ENCODE peak calls at places on chromosomes 1 and 21, in four cellular contexts. One of them, this sample, is unnamed.

GRCh38 chr1:31669786-31670582 is 25.3 kb upstream of the PEF1 start:
- DNase-seq in heart right ventricle: peak; percentile 83
- DNase-seq in gastrocnemius medialis: peak; percentile 64
- DNase-seq in effector memory CD4-positive, alpha-beta T cell: no peak
- DNase-seq in this sample: peak; percentile 60

GRCh38 chr1:231919269-231919886 is 292.8 kb downstream of the DISC1 start:
- DNase-seq in heart right ventricle: no peak
- DNase-seq in gastrocnemius medialis: no peak
- DNase-seq in effector memory CD4-positive, alpha-beta T cell: no peak
- DNase-seq in this sample: no peak

GRCh38 chr1:110011527-110012041 is 22.8 kb upstream of the STRIP1 start:
- DNase-seq in heart right ventricle: no peak
- DNase-seq in gastrocnemius medialis: no peak
- DNase-seq in effector memory CD4-positive, alpha-beta T cell: no peak
- DNase-seq in this sample: peak; percentile 19

GRCh38 chr1:188937965-188938551 is 1539.6 kb downstream of the BRINP3 start:
- DNase-seq in heart right ventricle: no peak
- DNase-seq in gastrocnemius medialis: no peak
- DNase-seq in effector memory CD4-positive, alpha-beta T cell: no peak
- DNase-seq in this sample: no peak

GRCh38 chr1:29878501-29878900 is 642.2 kb downstream of the PTPRU start:
- DNase-seq in heart right ventricle: no peak
- DNase-seq in gastrocnemius medialis: no peak
- DNase-seq in effector memory CD4-positive, alpha-beta T cell: no peak
- DNase-seq in this sample: no peak

GRCh38 chr1:161792740-161793139 is 26.6 kb downstream of the ATF6 start:
- DNase-seq in heart right ventricle: peak; percentile 11
- DNase-seq in gastrocnemius medialis: no peak
- DNase-seq in effector memory CD4-positive, alpha-beta T cell: no peak
- DNase-seq in this sample: no peak

GRCh38 chr1:173266845-173267244 is 59.7 kb upstream of the TNFSF4 start:
- DNase-seq in heart right ventricle: no peak
- DNase-seq in gastrocnemius medialis: no peak
- DNase-seq in effector memory CD4-positive, alpha-beta T cell: no peak
- DNase-seq in this sample: no peak

GRCh38 chr1:76939107-76939816 is 72.0 kb downstream of the ST6GALNAC5 start:
- DNase-seq in heart right ventricle: no peak
- DNase-seq in gastrocnemius medialis: no peak
- DNase-seq in effector memory CD4-positive, alpha-beta T cell: no peak
- DNase-seq in this sample: no peak

GRCh38 chr1:235465066-235465465 is 39.2 kb downstream of the B3GALNT2 start:
- DNase-seq in heart right ventricle: no peak
- DNase-seq in gastrocnemius medialis: no peak
- DNase-seq in effector memory CD4-positive, alpha-beta T cell: no peak
- DNase-seq in this sample: no peak

GRCh38 chr1:41545996-41546938 is 61.8 kb upstream of the EDN2 start:
- DNase-seq in heart right ventricle: no peak
- DNase-seq in gastrocnemius medialis: no peak
- DNase-seq in effector memory CD4-positive, alpha-beta T cell: no peak
- DNase-seq in this sample: no peak

GRCh38 chr1:200856716-200857352 is 15.9 kb upstream of the GPR25 start:
- DNase-seq in heart right ventricle: no peak
- DNase-seq in gastrocnemius medialis: no peak
- DNase-seq in effector memory CD4-positive, alpha-beta T cell: no peak
- DNase-seq in this sample: no peak

GRCh38 chr1:235275223-235275622 is 52.8 kb downstream of the ARID4B start:
- DNase-seq in heart right ventricle: no peak
- DNase-seq in gastrocnemius medialis: no peak
- DNase-seq in effector memory CD4-positive, alpha-beta T cell: no peak
- DNase-seq in this sample: no peak

GRCh38 chr1:22048351-22049192 is 3.9 kb upstream of the CDC42 start:
- DNase-seq in heart right ventricle: no peak
- DNase-seq in gastrocnemius medialis: no peak
- DNase-seq in effector memory CD4-positive, alpha-beta T cell: no peak
- DNase-seq in this sample: no peak

GRCh38 chr1:3418600-3418999 is 35.9 kb upstream of the ARHGEF16 start:
- DNase-seq in heart right ventricle: no peak
- DNase-seq in gastrocnemius medialis: no peak
- DNase-seq in effector memory CD4-positive, alpha-beta T cell: no peak
- DNase-seq in this sample: no peak

GRCh38 chr1:214108097-214108446 is 120.3 kb downstream of the PROX1 start:
- DNase-seq in heart right ventricle: no peak
- DNase-seq in gastrocnemius medialis: no peak
- DNase-seq in effector memory CD4-positive, alpha-beta T cell: no peak
- DNase-seq in this sample: no peak

GRCh38 chr1:226677121-226678020 is 61.7 kb downstream of the ITPKB start:
- DNase-seq in heart right ventricle: peak; percentile 79
- DNase-seq in gastrocnemius medialis: peak; percentile 92
- DNase-seq in effector memory CD4-positive, alpha-beta T cell: peak; percentile 75
- DNase-seq in this sample: peak; percentile 66

GRCh38 chr1:2046953-2047748 is 3.1 kb upstream of the PRKCZ start:
- DNase-seq in heart right ventricle: no peak
- DNase-seq in gastrocnemius medialis: no peak
- DNase-seq in effector memory CD4-positive, alpha-beta T cell: no peak
- DNase-seq in this sample: peak; percentile 12
- H3K4me1 ChIP-seq in heart right ventricle: peaks cover 22% of the 10 kb centered on the region
- H3K4me1 ChIP-seq in gastrocnemius medialis: peaks cover 5% of the 10 kb centered on the region
- H3K4me1 ChIP-seq in effector memory CD4-positive, alpha-beta T cell: peaks cover 23% of the 10 kb centered on the region
- H3K4me1 ChIP-seq in this sample: peaks cover 30% of the 10 kb centered on the region

GRCh38 chr1:61083799-61084385 is 1.5 kb downstream of the NFIA start:
- DNase-seq in heart right ventricle: no peak
- DNase-seq in gastrocnemius medialis: no peak
- DNase-seq in effector memory CD4-positive, alpha-beta T cell: no peak
- DNase-seq in this sample: no peak
- H3K27me3 ChIP-seq in heart right ventricle: no peaks in the 10 kb centered on the region
- H3K27me3 ChIP-seq in gastrocnemius medialis: no peaks in the 10 kb centered on the region
- H3K27me3 ChIP-seq in effector memory CD4-positive, alpha-beta T cell: no peaks in the 10 kb centered on the region
- H3K27me3 ChIP-seq in this sample: no peaks in the 10 kb centered on the region

DNA sequence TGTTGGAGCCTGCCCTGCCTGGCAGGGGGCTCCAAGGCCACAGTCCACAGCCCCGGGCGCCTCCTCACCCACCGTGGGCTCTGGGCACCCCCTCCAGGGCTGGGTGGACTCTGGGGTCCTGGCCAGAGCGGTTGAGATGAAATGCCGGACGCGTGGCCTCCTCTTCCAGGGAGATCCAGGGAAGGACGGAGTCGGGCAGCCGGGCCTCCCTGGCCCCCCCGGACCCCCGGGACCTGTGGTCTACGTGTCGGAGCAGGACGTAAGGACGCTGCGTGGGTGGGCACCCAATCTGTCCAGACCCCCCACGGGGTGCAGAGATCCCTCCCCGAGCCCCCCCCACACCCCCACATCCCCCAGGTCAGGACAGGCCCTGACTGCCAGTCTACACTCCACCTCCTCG is 51.2 kb downstream of the SLC19A1 start:
- DNase-seq in heart right ventricle: no peak
- DNase-seq in gastrocnemius medialis: no peak
- DNase-seq in effector memory CD4-positive, alpha-beta T cell: no peak
- DNase-seq in this sample: no peak
- H3K4me1 ChIP-seq in heart right ventricle: no peaks in the 10 kb centered on the region
- H3K4me1 ChIP-seq in gastrocnemius medialis: no peaks in the 10 kb centered on the region
- H3K4me1 ChIP-seq in effector memory CD4-positive, alpha-beta T cell: no peaks in the 10 kb centered on the region
- H3K4me1 ChIP-seq in this sample: peaks cover 12% of the 10 kb centered on the region

GRCh38 chr21:35850542-35851103 is 209.7 kb downstream of the SETD4 start:
- DNase-seq in heart right ventricle: no peak
- DNase-seq in gastrocnemius medialis: no peak
- DNase-seq in effector memory CD4-positive, alpha-beta T cell: no peak
- DNase-seq in this sample: no peak

GRCh38 chr21:35855463-35855862 is 204.9 kb downstream of the SETD4 start:
- DNase-seq in heart right ventricle: no peak
- DNase-seq in gastrocnemius medialis: no peak
- DNase-seq in effector memory CD4-positive, alpha-beta T cell: no peak
- DNase-seq in this sample: no peak

GRCh38 chr21:35852820-35853219 is 207.5 kb downstream of the SETD4 start:
- DNase-seq in heart right ventricle: no peak
- DNase-seq in gastrocnemius medialis: peak; percentile 10
- DNase-seq in effector memory CD4-positive, alpha-beta T cell: no peak
- DNase-seq in this sample: no peak

GRCh38 chr21:35854281-35854680 is 206.0 kb downstream of the SETD4 start:
- DNase-seq in heart right ventricle: no peak
- DNase-seq in gastrocnemius medialis: no peak
- DNase-seq in effector memory CD4-positive, alpha-beta T cell: no peak
- DNase-seq in this sample: no peak

GRCh38 chr21:35853321-35853922 is 206.9 kb downstream of the SETD4 start:
- DNase-seq in heart right ventricle: no peak
- DNase-seq in gastrocnemius medialis: no peak
- DNase-seq in effector memory CD4-positive, alpha-beta T cell: no peak
- DNase-seq in this sample: no peak
- H3K27me3 ChIP-seq in heart right ventricle: peaks cover 4% of the 10 kb centered on the region
- H3K27me3 ChIP-seq in gastrocnemius medialis: peaks cover 3% of the 10 kb centered on the region
- H3K27me3 ChIP-seq in effector memory CD4-positive, alpha-beta T cell: peaks cover 6% of the 10 kb centered on the region
- H3K27me3 ChIP-seq in this sample: peaks cover 6% of the 10 kb centered on the region

GRCh38 chr1:221712776-221713431 is 29.0 kb downstream of the DUSP10 start:
- DNase-seq in heart right ventricle: no peak
- DNase-seq in gastrocnemius medialis: no peak
- DNase-seq in effector memory CD4-positive, alpha-beta T cell: peak; percentile 68
- DNase-seq in this sample: peak; percentile 81
- H3K4me1 ChIP-seq in heart right ventricle: no peaks in the 10 kb centered on the region
- H3K4me1 ChIP-seq in gastrocnemius medialis: peaks cover 74% of the 10 kb centered on the region
- H3K4me1 ChIP-seq in effector memory CD4-positive, alpha-beta T cell: peaks cover 31% of the 10 kb centered on the region
- H3K4me1 ChIP-seq in this sample: peaks cover 37% of the 10 kb centered on the region

GRCh38 chr1:154776339-154776605 is 93.8 kb downstream of the KCNN3 start:
- DNase-seq in heart right ventricle: no peak
- DNase-seq in gastrocnemius medialis: no peak
- DNase-seq in effector memory CD4-positive, alpha-beta T cell: no peak
- DNase-seq in this sample: no peak

GRCh38 chr1:154777151-154777550 is 92.9 kb downstream of the KCNN3 start:
- DNase-seq in heart right ventricle: no peak
- DNase-seq in gastrocnemius medialis: no peak
- DNase-seq in effector memory CD4-positive, alpha-beta T cell: no peak
- DNase-seq in this sample: no peak

GRCh38 chr1:154778280-154778679 is 91.8 kb downstream of the KCNN3 start:
- DNase-seq in heart right ventricle: no peak
- DNase-seq in gastrocnemius medialis: no peak
- DNase-seq in effector memory CD4-positive, alpha-beta T cell: no peak
- DNase-seq in this sample: no peak

GRCh38 chr1:154778944-154779343 is 91.1 kb downstream of the KCNN3 start:
- DNase-seq in heart right ventricle: no peak
- DNase-seq in gastrocnemius medialis: no peak
- DNase-seq in effector memory CD4-positive, alpha-beta T cell: no peak
- DNase-seq in this sample: no peak

GRCh38 chr1:154779563-154780189 is 90.4 kb downstream of the KCNN3 start:
- DNase-seq in heart right ventricle: no peak
- DNase-seq in gastrocnemius medialis: no peak
- DNase-seq in effector memory CD4-positive, alpha-beta T cell: no peak
- DNase-seq in this sample: no peak
- H3K27me3 ChIP-seq in heart right ventricle: no peaks in the 10 kb centered on the region
- H3K27me3 ChIP-seq in gastrocnemius medialis: no peaks in the 10 kb centered on the region
- H3K27me3 ChIP-seq in effector memory CD4-positive, alpha-beta T cell: no peaks in the 10 kb centered on the region
- H3K27me3 ChIP-seq in this sample: no peaks in the 10 kb centered on the region